ENCODE peak calls at places on chromosomes 12 and 14, in eight cellular contexts. Z is bronchial epithelial cell; P is C1 segment of cervical spinal cord; I is NCI-H1092 treated with DMSO at 0.1 percent for 48 hours; D is SHP77 treated with DMSO at 0.1 percent for 48 hours; Q is stimulated activated naive CD8-positive, alpha-beta T cell treated with anti-CD3 and anti-CD28 coated beads, Interleukin-15, Interleukin-2, amounts not matched to agents 100 U/mL and 50 U/mL, for 24 hours; O is amniotic epithelial cell; K is frontal cortex. G is an unnamed sample.

GRCh38 chr12:49276304-49277290 is 11.7 kb downstream of the TUBA1C start:
- DNase-seq in Z (no peak), P (no peak), I (no peak), D (no peak), Q (no peak), O (no peak), K (no peak), G (no peak)

GRCh38 chr12:14362347-14362746 is 3.1 kb upstream of the ATF7IP start:
- DNase-seq in Z (no peak), P (no peak), I (no peak), D (no peak), Q (no peak), O (no peak), K (no peak), G (no peak)

GRCh38 chr14:91380610-91381371 is 36.8 kb downstream of the CCDC88C start:
- DNase-seq in Z (no peak), P (no peak), I (peak; percentile 88), D (no peak), Q (no peak), O (no peak), K (no peak), G (no peak)

GRCh38 chr12:89192419-89192818 is 159.9 kb downstream of the DUSP6 start:
- DNase-seq in Z (peak; percentile 54), P (no peak), I (no peak), D (no peak), Q (no peak), O (no peak), K (no peak), G (no peak)

GRCh38 chr14:99231181-99231849 is 40.7 kb downstream of the BCL11B start:
- DNase-seq in Z (no peak), P (no peak), I (no peak), D (no peak), Q (no peak), O (no peak), K (no peak), G (no peak)

GRCh38 chr12:32419520-32419960 is 20.2 kb downstream of the FGD4 start:
- DNase-seq in Z (no peak), P (no peak), I (no peak), D (no peak), Q (no peak), O (peak; percentile 83), K (no peak), G (peak; percentile 37)

GRCh38 chr12:107404981-107405380 is 280.6 kb upstream of the PWP1 start:
- DNase-seq in Z (peak; percentile 72), P (no peak), I (peak; percentile 28), D (no peak), Q (peak; percentile 43), O (peak; percentile 50), K (no peak), G (peak; percentile 50)

GRCh38 chr12:26884765-26885576 is 52.0 kb upstream of the ITPR2 start:
- DNase-seq in Z (peak; percentile 78), P (peak; percentile 36), I (peak; percentile 89), D (peak; percentile 88), Q (peak; percentile 84), O (peak; percentile 71), K (peak; percentile 18), G (peak; percentile 68)

GRCh38 chr12:122437656-122438121 is 15.2 kb upstream of the CLIP1 start:
- DNase-seq in Z (peak; percentile 28), P (no peak), I (peak; percentile 56), D (no peak), Q (no peak), O (no peak), K (no peak), G (peak; percentile 84)

GRCh38 chr14:100955201-100955600 is 51.7 kb upstream of the RTL1 start:
- DNase-seq in Z (peak; percentile 43), P (no peak), I (no peak), D (no peak), Q (no peak), O (peak; percentile 51), K (no peak), G (peak; percentile 15)

GRCh38 chr12:24921251-24922038 is 27.5 kb downstream of the BCAT1 start:
- DNase-seq in Z (peak; percentile 53), P (no peak), I (no peak), D (no peak), Q (no peak), O (peak; percentile 48), K (no peak), G (peak; percentile 45)

GRCh38 chr12:10366875-10367274 is 23.0 kb downstream of the KLRK1 start:
- DNase-seq in Z (peak; percentile 38), P (no peak), I (peak; percentile 78), D (no peak), Q (no peak), O (peak; percentile 38), K (no peak), G (peak; percentile 43)

GRCh38 chr12:6699989-6700645 is 498 bp downstream of the PIANP start:
- DNase-seq in Z (no peak), P (no peak), I (peak; percentile 22), D (no peak), Q (peak; percentile 21), O (no peak), K (no peak), G (no peak)

GRCh38 chr14:91038439-91038838 is 22.0 kb downstream of the RPS6KA5 start:
- DNase-seq in Z (peak; percentile 91), P (no peak), I (no peak), D (no peak), Q (no peak), O (peak; percentile 80), K (no peak), G (peak; percentile 40)

GRCh38 chr14:55926007-55926406 is 192.2 kb upstream of the PELI2 start:
- DNase-seq in Z (no peak), P (no peak), I (peak; percentile 79), D (peak; percentile 91), Q (no peak), O (no peak), K (no peak), G (no peak)

GRCh38 chr14:51089278-51089677 is 5.6 kb downstream of the TRIM9 start:
- DNase-seq in Z (no peak), P (no peak), I (no peak), D (no peak), Q (no peak), O (no peak), K (no peak), G (no peak)